ENCODE peak calls at places on chromosomes 11 and 22, in nine cellular contexts. Y is GF-D8; H is EL; Q is naive thymus-derived CD8-positive, alpha-beta T cell; P is tibial nerve; D is T-helper 2 cell treated with Interferon-gamma antibody and Interleukin-4, amounts not matched to agents 5 μg/mL and 100 μg/mL, for 36 hours; M is head of caudate nucleus; G is activated T-cell treated with anti-CD3 and anti-CD28 coated beads, Interleukin-2, amount 50 U/mL, for 1 hour; S is GM23338. R is an unnamed sample.
A peak's percentile ranks its signal among the peaks of the same experiment; 100 is the strongest.

GRCh38 chr11:126978911-126979310 is 21.7 kb downstream of the KIRREL3 start:
- DNase-seq in D (no peak), S (no peak), P (no peak), H (no peak), Q (no peak), M (no peak), Y (no peak), G (no peak), R (no peak)

GRCh38 chr11:15347969-15348734 is 233.4 kb downstream of the INSC start:
- DNase-seq in G (no peak), H (no peak), Q (no peak), P (no peak), S (no peak), Y (no peak), D (no peak), M (no peak), R (no peak)

GRCh38 chr11:22626573-22627239 is 1.1 kb upstream of the FANCF start:
- DNase-seq in M (no peak), Y (no peak), D (no peak), H (no peak), Q (no peak), S (no peak), G (no peak), P (no peak), R (no peak)

GRCh38 chr22:49202226-49202625 is 625.4 kb downstream of the BRD1 start:
- DNase-seq in G (no peak), M (peak; percentile 3), D (no peak), H (no peak), P (no peak), Y (no peak), S (no peak), Q (no peak), R (no peak)

GRCh38 chr11:103730151-103730940 is 306.1 kb upstream of the DDI1 start:
- DNase-seq in Q (no peak), D (no peak), G (no peak), H (no peak), M (no peak), Y (no peak), S (no peak), P (no peak), R (no peak)

GRCh38 chr11:2802389-2803185 is 83.0 kb downstream of the CDKN1C start:
- DNase-seq in M (no peak), P (no peak), S (no peak), H (no peak), Y (no peak), Q (no peak), D (no peak), G (peak; percentile 5), R (no peak)

GRCh38 chr22:47056776-47057470 is 294.5 kb downstream of the TBC1D22A start:
- DNase-seq in P (no peak), Q (no peak), Y (no peak), D (no peak), M (no peak), G (no peak), H (no peak), S (no peak), R (no peak)

GRCh38 chr11:113628912-113629311 is 77.2 kb downstream of the TMPRSS5 start:
- DNase-seq in S (peak; percentile 73), M (no peak), P (no peak), H (no peak), Y (no peak), Q (no peak), G (no peak), D (no peak), R (no peak)

GRCh38 chr22:19060356-19061009 is 61.7 kb downstream of the DGCR2 start:
- DNase-seq in S (no peak), Q (no peak), M (peak; percentile 6), Y (no peak), H (no peak), D (no peak), P (no peak), G (no peak), R (no peak)

GRCh38 chr11:32005786-32006406 is 85.0 kb upstream of the RCN1 start:
- DNase-seq in Y (no peak), Q (no peak), S (no peak), P (no peak), H (peak; percentile 67), G (no peak), D (no peak), M (no peak), R (no peak)

GRCh38 chr22:35369996-35370395 is 10.9 kb upstream of the HMOX1 start:
- DNase-seq in Q (no peak), H (no peak), S (no peak), Y (no peak), M (no peak), D (no peak), P (no peak), G (no peak), R (no peak)

R was measured in activated naive CD8-positive, alpha-beta T cell treated with anti-CD3 and anti-CD28 coated beads for 36 hours.